ENCODE peak calls at places on chromosome 4, in five cellular contexts. One of them, this sample, is unnamed.

GRCh38 chr4:147340111-147340510 is 140.8 kb upstream of the EDNRA start:
- DNase-seq in HCT116: peak; percentile 61
- DNase-seq in GM12865: peak; percentile 16
- DNase-seq in PC-9: no peak
- DNase-seq in GM12878: no peak
- DNase-seq in this sample: no peak

GRCh38 chr4:152594981-152595916 is 59.4 kb upstream of the FBXW7 start:
- DNase-seq in HCT116: no peak
- DNase-seq in GM12878: peak; percentile 40
- DNase-seq in PC-9: no peak
- DNase-seq in GM12865: peak; percentile 66
- DNase-seq in this sample: no peak

GRCh38 chr4:178028481-178028880 is 586.2 kb upstream of the AGA start:
- DNase-seq in GM12865: no peak
- DNase-seq in PC-9: no peak
- DNase-seq in GM12878: no peak
- DNase-seq in HCT116: no peak
- DNase-seq in this sample: no peak

GRCh38 chr4:1075809-1076524 is 37.4 kb downstream of the RNF212 start:
- DNase-seq in PC-9: no peak
- DNase-seq in GM12865: no peak
- DNase-seq in HCT116: no peak
- DNase-seq in GM12878: no peak
- DNase-seq in this sample: no peak

GRCh38 chr4:2765832-2766526 is 9.8 kb upstream of the TNIP2 start:
- DNase-seq in HCT116: no peak
- DNase-seq in PC-9: no peak
- DNase-seq in GM12865: no peak
- DNase-seq in GM12878: no peak
- DNase-seq in this sample: no peak

GRCh38 chr4:154466336-154466735 is 25.3 kb downstream of the DCHS2 start:
- DNase-seq in GM12878: no peak
- DNase-seq in GM12865: no peak
- DNase-seq in HCT116: no peak
- DNase-seq in PC-9: no peak
- DNase-seq in this sample: no peak

GRCh38 chr4:1245481-1246051 is 3.4 kb downstream of the CTBP1 start:
- DNase-seq in GM12865: no peak
- DNase-seq in HCT116: no peak
- DNase-seq in GM12878: no peak
- DNase-seq in PC-9: no peak
- DNase-seq in this sample: no peak

GRCh38 chr4:147768113-147768512 is 36.2 kb downstream of the ARHGAP10 start:
- DNase-seq in GM12865: no peak
- DNase-seq in PC-9: no peak
- DNase-seq in HCT116: no peak
- DNase-seq in GM12878: no peak
- DNase-seq in this sample: no peak

GRCh38 chr4:169080970-169081369 is 70.9 kb upstream of the CBR4 start:
- DNase-seq in PC-9: no peak
- DNase-seq in HCT116: no peak
- DNase-seq in GM12878: no peak
- DNase-seq in GM12865: no peak
- DNase-seq in this sample: no peak

GRCh38 chr4:25787891-25788331 is 74.9 kb downstream of the SEL1L3 start:
- DNase-seq in GM12878: no peak
- DNase-seq in GM12865: no peak
- DNase-seq in HCT116: no peak
- DNase-seq in PC-9: no peak
- DNase-seq in this sample: peak; percentile 21

GRCh38 chr4:14829795-14830194 is 172.5 kb upstream of the CPEB2 start:
- DNase-seq in GM12878: no peak
- DNase-seq in PC-9: no peak
- DNase-seq in GM12865: no peak
- DNase-seq in HCT116: no peak
- DNase-seq in this sample: no peak

GRCh38 chr4:24015782-24016181 is 125.9 kb upstream of the PPARGC1A start:
- DNase-seq in HCT116: no peak
- DNase-seq in GM12865: no peak
- DNase-seq in GM12878: no peak
- DNase-seq in PC-9: no peak
- DNase-seq in this sample: no peak

GRCh38 chr4:16289872-16290554 is 63.7 kb upstream of the TAPT1 start:
- DNase-seq in PC-9: no peak
- DNase-seq in HCT116: peak; percentile 7
- DNase-seq in GM12878: no peak
- DNase-seq in GM12865: peak; percentile 28
- DNase-seq in this sample: peak; percentile 33

GRCh38 chr4:106268731-106269272 is 47.2 kb downstream of the TBCK start:
- DNase-seq in PC-9: no peak
- DNase-seq in GM12865: no peak
- DNase-seq in GM12878: no peak
- DNase-seq in HCT116: no peak
- DNase-seq in this sample: no peak

GRCh38 chr4:169716677-169717076 is 41.1 kb downstream of the HPF1 start:
- DNase-seq in PC-9: no peak
- DNase-seq in GM12865: no peak
- DNase-seq in GM12878: no peak
- DNase-seq in HCT116: no peak
- DNase-seq in this sample: no peak

GRCh38 chr4:22474636-22475310 is 41.1 kb downstream of the ADGRA3 start:
- DNase-seq in HCT116: peak; percentile 52
- DNase-seq in PC-9: no peak
- DNase-seq in GM12865: no peak
- DNase-seq in GM12878: no peak
- DNase-seq in this sample: no peak

GRCh38 chr4:26576171-26576829 is 7.6 kb upstream of the TBC1D19 start:
- DNase-seq in GM12865: no peak
- DNase-seq in HCT116: no peak
- DNase-seq in GM12878: no peak
- DNase-seq in PC-9: no peak
- DNase-seq in this sample: no peak

GRCh38 chr4:89519771-89520170 is 212.2 kb upstream of the GPRIN3 start:
- DNase-seq in GM12865: no peak
- DNase-seq in PC-9: no peak
- DNase-seq in HCT116: no peak
- DNase-seq in GM12878: no peak
- DNase-seq in this sample: no peak

GRCh38 chr4:159946983-159947645 is 844.2 kb downstream of the RAPGEF2 start:
- DNase-seq in PC-9: no peak
- DNase-seq in GM12865: peak; percentile 68
- DNase-seq in HCT116: peak; percentile 70
- DNase-seq in GM12878: peak; percentile 2
- DNase-seq in this sample: peak; percentile 62

GRCh38 chr4:149441338-149441737 is 374.3 kb downstream of the IQCM start:
- DNase-seq in PC-9: no peak
- DNase-seq in HCT116: no peak
- DNase-seq in GM12878: no peak
- DNase-seq in GM12865: no peak
- DNase-seq in this sample: no peak

GRCh38 chr4:61200991-61201526 is 933 bp downstream of the ADGRL3 start:
- DNase-seq in GM12878: no peak
- DNase-seq in PC-9: no peak
- DNase-seq in GM12865: no peak
- DNase-seq in HCT116: no peak
- DNase-seq in this sample: no peak

GRCh38 chr4:171928336-171928735 is 115.1 kb downstream of the GALNTL6 start:
- DNase-seq in GM12865: no peak
- DNase-seq in GM12878: no peak
- DNase-seq in PC-9: no peak
- DNase-seq in HCT116: no peak
- DNase-seq in this sample: no peak

GRCh38 chr4:110634320-110635154 is 11.7 kb upstream of the PITX2 start:
- DNase-seq in HCT116: no peak
- DNase-seq in GM12878: no peak
- DNase-seq in GM12865: no peak
- DNase-seq in PC-9: no peak
- DNase-seq in this sample: no peak

GRCh38 chr4:67575232-67575888 is 16.8 kb downstream of the STAP1 start:
- DNase-seq in PC-9: no peak
- DNase-seq in HCT116: no peak
- DNase-seq in GM12878: peak; percentile 85
- DNase-seq in GM12865: peak; percentile 88
- DNase-seq in this sample: no peak

DNA sequence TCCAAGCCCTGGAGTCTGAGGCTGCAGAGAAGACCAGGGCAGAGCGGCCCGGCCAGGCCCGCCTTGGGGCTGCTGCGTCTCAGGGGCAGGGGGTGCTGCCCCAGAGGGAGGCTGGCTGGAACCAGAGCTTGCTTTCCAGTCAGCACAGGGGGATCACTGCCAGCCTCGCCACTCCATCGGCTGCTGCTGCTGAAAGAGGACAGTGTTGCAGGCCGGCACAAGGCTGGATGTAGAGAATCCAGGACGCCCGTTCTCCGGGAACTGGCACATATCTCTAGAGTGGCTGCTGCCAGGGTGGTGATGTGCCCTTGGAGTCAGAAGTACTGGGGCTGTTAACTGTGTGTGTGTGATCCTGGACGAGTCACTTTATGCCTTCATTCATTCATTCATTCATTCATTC is 31.9 kb upstream of the SORCS2 start:
- DNase-seq in GM12865: no peak
- DNase-seq in PC-9: no peak
- DNase-seq in HCT116: no peak
- DNase-seq in GM12878: no peak
- DNase-seq in this sample: no peak
- H3K4me3 ChIP-seq in GM12865: no peak overlapping the region
- H3K4me3 ChIP-seq in PC-9: no peak overlapping the region
- H3K4me3 ChIP-seq in HCT116: no peak overlapping the region
- H3K4me3 ChIP-seq in GM12878: no peak overlapping the region
- H3K4me3 ChIP-seq in this sample: no peak overlapping the region

DNA sequence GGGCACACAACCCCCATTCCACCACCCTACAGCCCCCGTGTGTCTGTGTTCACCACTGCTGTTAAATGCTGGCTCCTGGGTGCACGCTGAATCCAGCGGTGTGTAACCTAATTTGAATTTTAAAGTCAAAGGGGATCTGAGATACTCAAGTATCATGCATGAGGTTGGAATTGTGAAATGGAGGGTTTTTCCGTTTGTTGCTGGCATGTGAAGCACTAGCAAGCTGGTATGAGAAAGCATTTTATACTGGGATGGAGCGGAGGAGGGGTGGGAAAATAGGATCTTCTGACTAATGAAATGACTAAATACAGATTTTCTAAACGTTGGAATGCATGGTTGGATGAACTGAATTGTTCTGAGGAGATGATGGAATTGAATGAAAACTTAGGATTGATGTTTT is 36.9 kb upstream of the FAT1 start:
- DNase-seq in GM12865: no peak
- DNase-seq in PC-9: no peak
- DNase-seq in HCT116: no peak
- DNase-seq in GM12878: no peak
- DNase-seq in this sample: no peak
- H3K4me3 ChIP-seq in GM12865: no peak overlapping the region
- H3K4me3 ChIP-seq in PC-9: no peak overlapping the region
- H3K4me3 ChIP-seq in HCT116: no peak overlapping the region
- H3K4me3 ChIP-seq in GM12878: no peak overlapping the region
- H3K4me3 ChIP-seq in this sample: no peak overlapping the region

GRCh38 chr4:151529187-151529586 is 120.2 kb downstream of the FHIP1A start:
- DNase-seq in GM12878: no peak
- DNase-seq in PC-9: no peak
- DNase-seq in HCT116: no peak
- DNase-seq in GM12865: no peak
- DNase-seq in this sample: no peak

GRCh38 chr4:151530783-151531182 is 121.8 kb downstream of the FHIP1A start:
- DNase-seq in GM12878: no peak
- DNase-seq in HCT116: no peak
- DNase-seq in GM12865: no peak
- DNase-seq in PC-9: no peak
- DNase-seq in this sample: no peak

GRCh38 chr4:151532001-151532708 is 123.2 kb downstream of the FHIP1A start:
- DNase-seq in PC-9: no peak
- DNase-seq in GM12878: no peak
- DNase-seq in HCT116: no peak
- DNase-seq in GM12865: no peak
- DNase-seq in this sample: no peak

GRCh38 chr4:151527699-151528098 is 118.7 kb downstream of the FHIP1A start:
- DNase-seq in GM12865: no peak
- DNase-seq in GM12878: no peak
- DNase-seq in HCT116: no peak
- DNase-seq in PC-9: no peak
- DNase-seq in this sample: no peak

DNA sequence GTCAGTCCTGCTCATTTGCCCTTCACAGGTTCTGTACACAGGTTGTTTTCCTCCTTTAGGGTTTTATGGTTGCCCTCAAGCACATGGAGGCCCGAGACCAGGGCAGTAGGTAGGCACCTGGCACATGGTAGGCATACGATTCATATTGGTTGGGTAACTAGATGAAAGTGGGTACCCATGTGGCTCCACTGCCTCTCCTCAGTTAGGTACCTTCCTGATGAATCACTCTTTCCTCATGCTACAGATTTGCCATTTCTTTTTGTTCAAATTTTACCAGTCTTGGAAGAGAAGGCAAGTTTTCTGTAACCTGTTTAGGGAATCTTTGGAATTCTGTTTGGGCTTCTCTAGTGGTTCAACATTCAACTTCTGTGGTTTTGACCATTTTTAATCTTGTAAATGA is 121.3 kb downstream of the FHIP1A start:
- DNase-seq in GM12865: no peak
- DNase-seq in GM12878: no peak
- DNase-seq in PC-9: no peak
- DNase-seq in HCT116: no peak
- DNase-seq in this sample: no peak
- H3K4me3 ChIP-seq in GM12865: no peak overlapping the region
- H3K4me3 ChIP-seq in GM12878: no peak overlapping the region
- H3K4me3 ChIP-seq in PC-9: no peak overlapping the region
- H3K4me3 ChIP-seq in HCT116: no peak overlapping the region
- H3K4me3 ChIP-seq in this sample: no peak overlapping the region

GRCh38 chr4:40665844-40666243 is 36.2 kb upstream of the RBM47 start:
- DNase-seq in GM12865: no peak
- DNase-seq in GM12878: no peak
- DNase-seq in HCT116: no peak
- DNase-seq in PC-9: no peak
- DNase-seq in this sample: no peak

GRCh38 chr4:40661803-40662202 is 32.1 kb upstream of the RBM47 start:
- DNase-seq in PC-9: no peak
- DNase-seq in GM12878: no peak
- DNase-seq in HCT116: no peak
- DNase-seq in GM12865: no peak
- DNase-seq in this sample: no peak

DNA sequence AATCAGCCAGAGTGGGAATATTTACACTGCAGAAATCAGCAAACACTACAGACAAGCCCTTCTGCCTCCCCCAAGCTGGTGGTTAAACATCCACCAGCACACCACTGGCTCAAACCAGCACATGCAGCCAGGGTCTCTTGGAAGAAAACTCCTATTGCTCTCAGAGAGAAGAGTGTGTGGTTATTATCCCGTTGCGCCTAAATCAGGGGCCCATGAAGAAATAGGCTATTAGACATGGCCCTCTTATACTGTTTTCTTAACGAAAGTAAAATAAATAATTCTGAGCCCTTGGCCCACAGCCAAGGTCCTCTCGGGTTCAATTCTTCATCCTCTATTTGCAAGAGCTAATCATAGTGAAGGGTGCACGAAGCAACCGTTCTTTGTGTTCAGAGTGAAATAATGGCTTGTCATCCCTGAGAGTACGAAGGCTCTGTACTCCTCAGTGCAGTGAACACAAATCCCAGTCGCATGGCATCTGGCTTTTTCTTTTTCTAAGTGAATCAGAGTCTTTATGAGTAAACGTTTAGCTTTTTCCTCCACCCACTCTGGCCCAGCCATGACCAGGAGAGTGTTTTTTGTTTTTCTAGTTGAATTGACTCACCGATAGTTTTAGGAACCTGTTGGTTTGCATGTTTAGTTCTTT is 33.4 kb upstream of the RBM47 start:
- DNase-seq in PC-9: peak; percentile 47
- DNase-seq in HCT116: no peak
- DNase-seq in GM12865: peak; percentile 84
- DNase-seq in GM12878: peak; percentile 82
- DNase-seq in this sample: no peak
- H3K4me3 ChIP-seq in PC-9: peak overlapping the region; percentile 29
- H3K4me3 ChIP-seq in HCT116: no peak overlapping the region
- H3K4me3 ChIP-seq in GM12865: peak overlapping the region; percentile 22
- H3K4me3 ChIP-seq in GM12878: peak overlapping the region; percentile 28
- H3K4me3 ChIP-seq in this sample: no peak overlapping the region